ENCODE peak calls at places on chromosomes 13 and 19, in five cellular contexts. L is HEK293T; T is hypothalamus; U is NCI-H69; O is activated CD4-positive, alpha-beta T cell treated with anti-CD3 and anti-CD28 coated beads for 24 hours. W is an unnamed sample.

GRCh38 chr19:46355234-46355990 is 8.5 kb downstream of the PPP5C start:
- DNase-seq in T (no peak), L (no peak), U (no peak), O (no peak), W (no peak)

GRCh38 chr19:30857966-30858490 is 485.8 kb downstream of the ZNF536 start:
- DNase-seq in L (no peak), U (no peak), T (no peak), O (no peak), W (no peak)

GRCh38 chr13:109162248-109163051 is 533.0 kb downstream of the MYO16 start:
- DNase-seq in T (no peak), L (no peak), U (no peak), O (no peak), W (no peak)

GRCh38 chr19:50203281-50204080 is at the start of gene MYH14:
- DNase-seq in L (peak; percentile 99), U (peak; percentile 90), O (no peak), T (peak; percentile 87), W (peak; percentile 31)

GRCh38 chr19:32859591-32859990 is 10.0 kb downstream of the SLC7A9 start:
- DNase-seq in O (no peak), L (no peak), T (no peak), U (no peak), W (no peak)

GRCh38 chr13:44471686-44472085 is 98.1 kb downstream of the SERP2 start:
- DNase-seq in L (no peak), T (no peak), O (no peak), U (no peak), W (no peak)

GRCh38 chr13:20121154-20121515 is 39.7 kb downstream of the GJA3 start:
- DNase-seq in L (no peak), U (no peak), O (no peak), T (no peak), W (no peak)

GRCh38 chr13:35349673-35350278 is 126.7 kb downstream of the MAB21L1 start:
- DNase-seq in L (no peak), T (no peak), O (no peak), U (no peak), W (no peak)

W was measured in iPS DF 6.9.